ENCODE peak calls at places on chromosomes 2 and 18, in nine cellular contexts. J, S, G, A, T, U, Z, E and D are unnamed samples.
A peak's percentile ranks its signal among the peaks of the same experiment; 100 is the strongest.

GRCh38 chr18:76875390-76876330 is 53.3 kb downstream of the ZNF236 start:
- DNase-seq in J (no peak), S (peak; percentile 33), G (peak; percentile 78), A (peak; percentile 21), T (no peak), U (no peak), Z (no peak), E (peak; percentile 17), D (peak; percentile 32)

GRCh38 chr2:43020296-43020695 is 206.1 kb downstream of the ZFP36L2 start:
- DNase-seq in J (no peak), S (no peak), G (no peak), A (no peak), T (no peak), U (no peak), Z (no peak), E (no peak), D (no peak)

GRCh38 chr2:215451012-215451756 is 15.3 kb upstream of the FN1 start:
- DNase-seq in J (no peak), S (no peak), G (no peak), A (no peak), T (no peak), U (no peak), Z (no peak), E (no peak), D (peak; percentile 64)

GRCh38 chr18:72973831-72974230 is 106.0 kb upstream of the NETO1 start:
- DNase-seq in J (no peak), S (no peak), G (no peak), A (no peak), T (no peak), U (no peak), Z (no peak), E (no peak), D (no peak)

GRCh38 chr18:22557160-22557941 is 139.6 kb upstream of the CTAGE1 start:
- DNase-seq in J (no peak), S (no peak), G (no peak), A (no peak), T (no peak), U (no peak), Z (no peak), E (no peak), D (no peak)

GRCh38 chr2:219851169-219851568 is 223.7 kb downstream of the SLC4A3 start:
- DNase-seq in J (no peak), S (no peak), G (no peak), A (no peak), T (no peak), U (no peak), Z (no peak), E (no peak), D (no peak)

GRCh38 chr2:101349893-101350662 is 37.2 kb downstream of the CREG2 start:
- DNase-seq in J (no peak), S (peak; percentile 47), G (no peak), A (peak; percentile 13), T (no peak), U (no peak), Z (no peak), E (no peak), D (peak; percentile 55)

GRCh38 chr18:25284861-25285574 is 66.9 kb downstream of the ZNF521 start:
- DNase-seq in J (no peak), S (no peak), G (no peak), A (no peak), T (no peak), U (no peak), Z (no peak), E (no peak), D (peak; percentile 35)

GRCh38 chr2:169366066-169366465 is 3.7 kb upstream of the LRP2 start:
- DNase-seq in J (no peak), S (no peak), G (no peak), A (no peak), T (no peak), U (no peak), Z (no peak), E (no peak), D (peak; percentile 6)

GRCh38 chr2:84022810-84023431 is 436.2 kb downstream of the SUCLG1 start:
- DNase-seq in J (peak; percentile 10), S (peak; percentile 32), G (peak; percentile 79), A (peak; percentile 40), T (no peak), U (no peak), Z (no peak), E (no peak), D (peak; percentile 23)

GRCh38 chr2:73885406-73885805 is 7.4 kb upstream of the ACTG2 start:
- DNase-seq in J (no peak), S (no peak), G (no peak), A (no peak), T (no peak), U (no peak), Z (no peak), E (no peak), D (no peak)

GRCh38 chr2:95062716-95063400 is 37.4 kb downstream of the MAL start:
- DNase-seq in J (peak; percentile 50), S (no peak), G (no peak), A (no peak), T (no peak), U (no peak), Z (no peak), E (no peak), D (no peak)

GRCh38 chr2:45928946-45929345 is 277.5 kb downstream of the PRKCE start:
- DNase-seq in J (no peak), S (peak; percentile 94), G (no peak), A (no peak), T (no peak), U (no peak), Z (no peak), E (no peak), D (no peak)

GRCh38 chr18:46282177-46282570 is 178.0 kb downstream of the HAUS1 start:
- DNase-seq in J (no peak), S (peak; percentile 71), G (no peak), A (no peak), T (no peak), U (no peak), Z (no peak), E (no peak), D (no peak)

GRCh38 chr2:140586379-140586778 is 1544.4 kb downstream of the LRP1B start:
- DNase-seq in J (peak; percentile 1), S (no peak), G (peak; percentile 22), A (peak; percentile 0), T (no peak), U (no peak), Z (no peak), E (no peak), D (no peak)

GRCh38 chr2:133568598-133568997 is 335 bp upstream of the NCKAP5 start:
- DNase-seq in J (no peak), S (no peak), G (no peak), A (no peak), T (no peak), U (no peak), Z (no peak), E (no peak), D (no peak)

GRCh38 chr2:166170356-166170755 is 42.5 kb upstream of the SCN1A start:
- DNase-seq in J (no peak), S (no peak), G (no peak), A (peak; percentile 36), T (no peak), U (no peak), Z (no peak), E (no peak), D (peak; percentile 66)

GRCh38 chr18:75213610-75214009 is 3.0 kb downstream of the TSHZ1 start:
- DNase-seq in J (no peak), S (no peak), G (no peak), A (peak; percentile 66), T (no peak), U (no peak), Z (no peak), E (no peak), D (peak; percentile 70)

GRCh38 chr2:144459937-144460336 is 60.0 kb downstream of the ZEB2 start:
- DNase-seq in J (no peak), S (no peak), G (no peak), A (no peak), T (no peak), U (no peak), Z (peak; percentile 23), E (peak; percentile 14), D (peak; percentile 65)

GRCh38 chr2:47250576-47251403 is 95.7 kb upstream of the STPG4 start:
- DNase-seq in J (no peak), S (no peak), G (peak; percentile 92), A (peak; percentile 36), T (no peak), U (no peak), Z (no peak), E (no peak), D (no peak)

GRCh38 chr18:36127866-36128845 is 984 bp downstream of the SLC39A6 start:
- DNase-seq in J (no peak), S (peak; percentile 18), G (peak; percentile 58), A (peak; percentile 43), T (no peak), U (no peak), Z (no peak), E (no peak), D (peak; percentile 41)

GRCh38 chr2:223734346-223734745 is 103.0 kb downstream of the AP1S3 start:
- DNase-seq in J (no peak), S (no peak), G (no peak), A (peak; percentile 9), T (no peak), U (no peak), Z (no peak), E (no peak), D (no peak)

GRCh38 chr2:113175101-113175628 is 1.4 kb downstream of the PSD4 start:
- DNase-seq in J (no peak), S (no peak), G (peak; percentile 47), A (no peak), T (peak; percentile 60), U (peak; percentile 37), Z (peak; percentile 53), E (peak; percentile 80), D (no peak)

GRCh38 chr18:78506031-78506461 is 473.6 kb upstream of the SALL3 start:
- DNase-seq in J (no peak), S (peak; percentile 33), G (peak; percentile 94), A (no peak), T (no peak), U (no peak), Z (no peak), E (no peak), D (no peak)

GRCh38 chr2:196809260-196809659 is at the start of gene C2orf66:
- DNase-seq in J (no peak), S (no peak), G (no peak), A (no peak), T (no peak), U (no peak), Z (no peak), E (no peak), D (no peak)

GRCh38 chr2:201735486-201735885 is 37.0 kb upstream of the MPP4 start:
- DNase-seq in J (no peak), S (no peak), G (peak; percentile 11), A (no peak), T (no peak), U (no peak), Z (no peak), E (no peak), D (peak; percentile 4)

GRCh38 chr2:239298126-239298804 is 102.6 kb downstream of the HDAC4 start:
- DNase-seq in J (no peak), S (no peak), G (no peak), A (no peak), T (peak; percentile 66), U (peak; percentile 55), Z (peak; percentile 65), E (peak; percentile 83), D (no peak)

GRCh38 chr2:220855296-220855695 is 716.8 kb downstream of the EPHA4 start:
- DNase-seq in J (no peak), S (no peak), G (no peak), A (peak; percentile 30), T (no peak), U (no peak), Z (no peak), E (no peak), D (peak; percentile 47)